ENCODE peak calls at places on chromosomes 13 and 19, in six cellular contexts. One of them, this sample, is unnamed.

GRCh38 chr13:79973533-79973963 is 367.4 kb downstream of the SPRY2 start:
- DNase-seq in psoas muscle: peak; percentile 18
- DNase-seq in aorta: no peak
- DNase-seq in naive thymus-derived CD4-positive, alpha-beta T cell: no peak
- DNase-seq in heart right ventricle: peak; percentile 62
- DNase-seq in mammary epithelial cell: no peak
- DNase-seq in this sample: no peak

GRCh38 chr13:35988648-35989081 is 142.5 kb downstream of the DCLK1 start:
- DNase-seq in naive thymus-derived CD4-positive, alpha-beta T cell: no peak
- DNase-seq in mammary epithelial cell: peak; percentile 11
- DNase-seq in aorta: no peak
- DNase-seq in heart right ventricle: no peak
- DNase-seq in psoas muscle: no peak
- DNase-seq in this sample: no peak

GRCh38 chr13:112800057-112800456 is 110.2 kb downstream of the ATP11A start:
- DNase-seq in heart right ventricle: no peak
- DNase-seq in aorta: no peak
- DNase-seq in mammary epithelial cell: no peak
- DNase-seq in psoas muscle: no peak
- DNase-seq in naive thymus-derived CD4-positive, alpha-beta T cell: no peak
- DNase-seq in this sample: no peak

GRCh38 chr19:1979017-1979416 is 36.5 kb downstream of the BTBD2 start:
- DNase-seq in mammary epithelial cell: no peak
- DNase-seq in naive thymus-derived CD4-positive, alpha-beta T cell: no peak
- DNase-seq in heart right ventricle: no peak
- DNase-seq in aorta: no peak
- DNase-seq in psoas muscle: no peak
- DNase-seq in this sample: no peak

GRCh38 chr13:28889317-28889716 is 69.2 kb downstream of the MTUS2 start:
- DNase-seq in mammary epithelial cell: no peak
- DNase-seq in heart right ventricle: no peak
- DNase-seq in naive thymus-derived CD4-positive, alpha-beta T cell: no peak
- DNase-seq in psoas muscle: no peak
- DNase-seq in aorta: no peak
- DNase-seq in this sample: no peak

GRCh38 chr19:2171349-2172145 is 7.8 kb downstream of the DOT1L start:
- DNase-seq in aorta: no peak
- DNase-seq in mammary epithelial cell: no peak
- DNase-seq in naive thymus-derived CD4-positive, alpha-beta T cell: peak; percentile 38
- DNase-seq in psoas muscle: peak; percentile 41
- DNase-seq in heart right ventricle: peak; percentile 58
- DNase-seq in this sample: peak; percentile 81

GRCh38 chr13:111980146-111980929 is 86.6 kb upstream of the SOX1 start:
- DNase-seq in aorta: no peak
- DNase-seq in naive thymus-derived CD4-positive, alpha-beta T cell: no peak
- DNase-seq in psoas muscle: no peak
- DNase-seq in heart right ventricle: no peak
- DNase-seq in mammary epithelial cell: no peak
- DNase-seq in this sample: no peak

GRCh38 chr13:47175172-47175806 is 278.4 kb upstream of the HTR2A start:
- DNase-seq in psoas muscle: no peak
- DNase-seq in mammary epithelial cell: peak; percentile 68
- DNase-seq in naive thymus-derived CD4-positive, alpha-beta T cell: no peak
- DNase-seq in heart right ventricle: no peak
- DNase-seq in aorta: no peak
- DNase-seq in this sample: no peak

GRCh38 chr13:64459778-64460177 is 2770.4 kb downstream of the PCDH9 start:
- DNase-seq in psoas muscle: no peak
- DNase-seq in naive thymus-derived CD4-positive, alpha-beta T cell: no peak
- DNase-seq in aorta: no peak
- DNase-seq in mammary epithelial cell: no peak
- DNase-seq in heart right ventricle: no peak
- DNase-seq in this sample: no peak

GRCh38 chr19:19420570-19421301 is 15.3 kb downstream of the GATAD2A start:
- DNase-seq in heart right ventricle: no peak
- DNase-seq in mammary epithelial cell: no peak
- DNase-seq in naive thymus-derived CD4-positive, alpha-beta T cell: no peak
- DNase-seq in aorta: no peak
- DNase-seq in psoas muscle: no peak
- DNase-seq in this sample: no peak

GRCh38 chr19:51036519-51036918 is 1.7 kb upstream of the KLK12 start:
- DNase-seq in mammary epithelial cell: no peak
- DNase-seq in heart right ventricle: no peak
- DNase-seq in psoas muscle: no peak
- DNase-seq in aorta: no peak
- DNase-seq in naive thymus-derived CD4-positive, alpha-beta T cell: no peak
- DNase-seq in this sample: no peak

GRCh38 chr19:41837981-41838708 is 6.3 kb downstream of the LYPD4 start:
- DNase-seq in psoas muscle: no peak
- DNase-seq in mammary epithelial cell: no peak
- DNase-seq in aorta: no peak
- DNase-seq in naive thymus-derived CD4-positive, alpha-beta T cell: no peak
- DNase-seq in heart right ventricle: no peak
- DNase-seq in this sample: no peak

GRCh38 chr13:98984983-98985382 is 7.1 kb upstream of the DOCK9 start:
- DNase-seq in heart right ventricle: no peak
- DNase-seq in naive thymus-derived CD4-positive, alpha-beta T cell: no peak
- DNase-seq in aorta: no peak
- DNase-seq in mammary epithelial cell: no peak
- DNase-seq in psoas muscle: no peak
- DNase-seq in this sample: no peak

GRCh38 chr13:105969761-105970160 is 565.7 kb downstream of the EFNB2 start:
- DNase-seq in mammary epithelial cell: peak; percentile 86
- DNase-seq in psoas muscle: no peak
- DNase-seq in naive thymus-derived CD4-positive, alpha-beta T cell: no peak
- DNase-seq in heart right ventricle: no peak
- DNase-seq in aorta: no peak
- DNase-seq in this sample: no peak

GRCh38 chr19:28980236-28980868 is 232.6 kb downstream of the UQCRFS1 start:
- DNase-seq in heart right ventricle: no peak
- DNase-seq in psoas muscle: no peak
- DNase-seq in aorta: no peak
- DNase-seq in mammary epithelial cell: no peak
- DNase-seq in naive thymus-derived CD4-positive, alpha-beta T cell: no peak
- DNase-seq in this sample: no peak

GRCh38 chr19:14450168-14450874 is 17.2 kb downstream of the PKN1 start:
- DNase-seq in mammary epithelial cell: no peak
- DNase-seq in heart right ventricle: no peak
- DNase-seq in naive thymus-derived CD4-positive, alpha-beta T cell: no peak
- DNase-seq in psoas muscle: peak; percentile 41
- DNase-seq in aorta: no peak
- DNase-seq in this sample: peak; percentile 45

GRCh38 chr19:37355901-37356300 is 15.0 kb upstream of the ZNF527 start:
- DNase-seq in naive thymus-derived CD4-positive, alpha-beta T cell: no peak
- DNase-seq in mammary epithelial cell: no peak
- DNase-seq in heart right ventricle: no peak
- DNase-seq in aorta: no peak
- DNase-seq in psoas muscle: no peak
- DNase-seq in this sample: no peak

GRCh38 chr13:26424181-26424580 is 133.3 kb upstream of the WASF3 start:
- DNase-seq in naive thymus-derived CD4-positive, alpha-beta T cell: no peak
- DNase-seq in heart right ventricle: peak; percentile 25
- DNase-seq in aorta: peak; percentile 49
- DNase-seq in psoas muscle: peak; percentile 37
- DNase-seq in mammary epithelial cell: no peak
- DNase-seq in this sample: no peak

GRCh38 chr13:26423634-26424033 is 133.8 kb upstream of the WASF3 start:
- DNase-seq in heart right ventricle: peak; percentile 16
- DNase-seq in mammary epithelial cell: no peak
- DNase-seq in aorta: peak; percentile 61
- DNase-seq in psoas muscle: peak; percentile 45
- DNase-seq in naive thymus-derived CD4-positive, alpha-beta T cell: no peak
- DNase-seq in this sample: no peak

GRCh38 chr13:26420282-26420960 is 137.1 kb upstream of the WASF3 start:
- DNase-seq in naive thymus-derived CD4-positive, alpha-beta T cell: no peak
- DNase-seq in psoas muscle: no peak
- DNase-seq in mammary epithelial cell: no peak
- DNase-seq in aorta: no peak
- DNase-seq in heart right ventricle: no peak
- DNase-seq in this sample: no peak

GRCh38 chr13:26425439-26426358 is 131.8 kb upstream of the WASF3 start:
- DNase-seq in aorta: no peak
- DNase-seq in heart right ventricle: peak; percentile 8
- DNase-seq in naive thymus-derived CD4-positive, alpha-beta T cell: no peak
- DNase-seq in psoas muscle: no peak
- DNase-seq in mammary epithelial cell: no peak
- DNase-seq in this sample: no peak

DNA sequence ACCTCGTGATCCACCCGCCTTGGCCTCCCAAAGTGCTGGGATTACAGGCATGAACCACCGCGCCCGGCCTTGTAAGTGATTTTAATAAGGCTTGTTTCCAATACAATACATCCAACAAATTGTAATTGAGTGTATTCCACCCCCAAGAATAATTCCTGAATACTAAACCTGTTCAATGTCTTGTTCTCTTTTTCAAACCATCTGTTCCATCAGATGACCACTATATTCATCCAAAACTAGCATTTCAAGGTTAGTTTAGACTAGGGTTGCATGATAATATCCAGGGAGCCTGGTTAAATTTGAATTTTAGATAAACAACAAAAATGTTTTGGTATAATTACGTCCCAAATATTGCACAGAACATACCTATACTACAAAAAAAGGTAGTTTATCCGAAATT is 135.4 kb upstream of the WASF3 start:
- DNase-seq in naive thymus-derived CD4-positive, alpha-beta T cell: no peak
- DNase-seq in psoas muscle: no peak
- DNase-seq in heart right ventricle: no peak
- DNase-seq in mammary epithelial cell: no peak
- DNase-seq in aorta: no peak
- DNase-seq in this sample: no peak
- H3K36me3 ChIP-seq in naive thymus-derived CD4-positive, alpha-beta T cell: no peaks in the 10 kb centered on the region
- H3K36me3 ChIP-seq in psoas muscle: no peaks in the 10 kb centered on the region
- H3K36me3 ChIP-seq in heart right ventricle: no peaks in the 10 kb centered on the region
- H3K36me3 ChIP-seq in mammary epithelial cell: no peaks in the 10 kb centered on the region
- H3K36me3 ChIP-seq in aorta: no peaks in the 10 kb centered on the region
- H3K36me3 ChIP-seq in this sample: no peaks in the 10 kb centered on the region

DNA sequence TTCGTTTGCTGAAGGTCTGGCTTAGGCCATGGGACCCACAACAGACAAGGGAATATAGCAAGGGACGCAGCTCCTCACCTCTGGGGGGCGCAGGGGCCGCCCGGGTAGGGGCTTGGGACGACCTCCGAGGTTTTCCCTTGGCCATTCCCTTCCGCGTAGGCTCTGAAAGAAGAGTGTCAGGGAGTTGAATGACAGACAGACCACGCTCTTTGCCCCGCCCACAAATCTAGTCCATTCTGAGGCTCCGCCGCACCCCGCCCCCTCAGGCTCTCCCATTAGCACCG is 11.4 kb upstream of the ZNF414 start:
- DNase-seq in heart right ventricle: no peak
- DNase-seq in mammary epithelial cell: no peak
- DNase-seq in psoas muscle: no peak
- DNase-seq in naive thymus-derived CD4-positive, alpha-beta T cell: no peak
- DNase-seq in aorta: no peak
- DNase-seq in this sample: no peak
- H3K4me3 ChIP-seq in heart right ventricle: peak overlapping the region; percentile 51
- H3K4me3 ChIP-seq in mammary epithelial cell: peak overlapping the region; percentile 31
- H3K4me3 ChIP-seq in psoas muscle: peak overlapping the region; percentile 75
- H3K4me3 ChIP-seq in naive thymus-derived CD4-positive, alpha-beta T cell: no peak overlapping the region
- H3K4me3 ChIP-seq in aorta: no peak overlapping the region
- H3K4me3 ChIP-seq in this sample: no peak overlapping the region

DNA sequence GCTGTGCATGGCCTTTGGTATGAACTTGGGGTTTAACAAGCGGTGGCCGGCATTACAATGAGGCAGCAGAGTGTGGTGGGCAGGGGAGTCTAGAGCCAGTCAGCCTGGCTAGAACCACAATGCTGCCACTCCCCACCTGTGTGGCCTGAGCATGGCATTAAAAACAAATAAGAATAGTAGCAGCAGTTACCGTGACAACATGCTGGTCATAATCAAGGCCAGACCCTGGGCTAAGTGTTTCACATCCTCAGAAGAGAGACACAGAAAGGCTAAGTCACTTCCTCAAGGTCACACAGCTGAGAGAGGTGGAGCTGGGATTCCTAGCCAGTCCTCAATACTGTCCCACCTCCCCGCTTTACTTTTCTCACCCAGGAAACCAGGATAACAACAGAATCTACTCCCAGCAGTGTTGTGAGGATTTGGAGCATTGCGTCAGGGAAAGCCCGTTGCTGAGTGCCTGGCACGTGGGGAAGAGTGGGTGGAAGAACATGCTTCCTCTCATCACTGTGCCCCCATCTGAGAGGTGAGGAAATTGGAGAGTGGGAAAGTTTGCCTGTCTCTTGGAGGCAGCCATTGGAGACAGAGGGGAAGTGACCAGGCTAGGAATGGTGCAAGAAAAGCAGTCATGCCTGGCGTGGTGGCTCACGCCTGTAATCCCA is 24.4 kb downstream of the LIG1 start:
- DNase-seq in heart right ventricle: no peak
- DNase-seq in mammary epithelial cell: no peak
- DNase-seq in naive thymus-derived CD4-positive, alpha-beta T cell: no peak
- DNase-seq in psoas muscle: no peak
- DNase-seq in aorta: no peak
- DNase-seq in this sample: no peak
- H3K36me3 ChIP-seq in heart right ventricle: no peaks in the 10 kb centered on the region
- H3K36me3 ChIP-seq in mammary epithelial cell: peaks cover 18% of the 10 kb centered on the region
- H3K36me3 ChIP-seq in naive thymus-derived CD4-positive, alpha-beta T cell: no peaks in the 10 kb centered on the region
- H3K36me3 ChIP-seq in psoas muscle: no peaks in the 10 kb centered on the region
- H3K36me3 ChIP-seq in aorta: no peaks in the 10 kb centered on the region
- H3K36me3 ChIP-seq in this sample: peaks cover 54% of the 10 kb centered on the region

GRCh38 chr13:42816538-42816937 is 35.2 kb downstream of the FAM216B start:
- DNase-seq in psoas muscle: no peak
- DNase-seq in mammary epithelial cell: no peak
- DNase-seq in naive thymus-derived CD4-positive, alpha-beta T cell: no peak
- DNase-seq in heart right ventricle: no peak
- DNase-seq in aorta: no peak
- DNase-seq in this sample: no peak
- H3K4me3 ChIP-seq in psoas muscle: no peak overlapping the region
- H3K4me3 ChIP-seq in mammary epithelial cell: no peak overlapping the region
- H3K4me3 ChIP-seq in naive thymus-derived CD4-positive, alpha-beta T cell: no peak overlapping the region
- H3K4me3 ChIP-seq in heart right ventricle: no peak overlapping the region
- H3K4me3 ChIP-seq in aorta: no peak overlapping the region
- H3K4me3 ChIP-seq in this sample: no peak overlapping the region

GRCh38 chr13:85690368-85690767 is 108.9 kb downstream of the SLITRK6 start:
- DNase-seq in mammary epithelial cell: no peak
- DNase-seq in naive thymus-derived CD4-positive, alpha-beta T cell: no peak
- DNase-seq in heart right ventricle: no peak
- DNase-seq in aorta: no peak
- DNase-seq in psoas muscle: no peak
- DNase-seq in this sample: no peak
- H3K36me3 ChIP-seq in mammary epithelial cell: no peaks in the 10 kb centered on the region
- H3K36me3 ChIP-seq in naive thymus-derived CD4-positive, alpha-beta T cell: no peaks in the 10 kb centered on the region
- H3K36me3 ChIP-seq in heart right ventricle: no peaks in the 10 kb centered on the region
- H3K36me3 ChIP-seq in aorta: no peaks in the 10 kb centered on the region
- H3K36me3 ChIP-seq in psoas muscle: no peaks in the 10 kb centered on the region
- H3K36me3 ChIP-seq in this sample: no peaks in the 10 kb centered on the region

GRCh38 chr19:4059493-4059880 is 7.2 kb downstream of the ZBTB7A start:
- DNase-seq in mammary epithelial cell: no peak
- DNase-seq in heart right ventricle: no peak
- DNase-seq in psoas muscle: no peak
- DNase-seq in aorta: no peak
- DNase-seq in naive thymus-derived CD4-positive, alpha-beta T cell: no peak
- DNase-seq in this sample: no peak
- H3K4me3 ChIP-seq in mammary epithelial cell: peak overlapping the region; percentile 47
- H3K4me3 ChIP-seq in heart right ventricle: peak overlapping the region; percentile 46
- H3K4me3 ChIP-seq in psoas muscle: peak overlapping the region; percentile 97
- H3K4me3 ChIP-seq in aorta: no peak overlapping the region
- H3K4me3 ChIP-seq in naive thymus-derived CD4-positive, alpha-beta T cell: no peak overlapping the region
- H3K4me3 ChIP-seq in this sample: no peak overlapping the region

This sample was measured in CD4-positive, CD25-positive, alpha-beta regulatory T cell.